ENCODE peak calls at places on chromosomes 2 and 18, in eight cellular contexts. O, I, W, F, A, S, Q and B are unnamed samples.

GRCh38 chr2:71713581-71714580 is 260.5 kb downstream of the DYSF start:
- DNase-seq in O (no peak), I (no peak), W (no peak), F (no peak), A (no peak), S (no peak), Q (no peak), B (no peak)

GRCh38 chr18:57728941-57729511 is 74.1 kb downstream of the ATP8B1 start:
- DNase-seq in O (peak), I (peak), W (peak), F (no peak), A (no peak), S (no peak), Q (no peak), B (peak)

GRCh38 chr2:64866797-64867196 is 122.4 kb upstream of the SLC1A4 start:
- DNase-seq in O (peak), I (no peak), W (peak), F (peak), A (peak), S (peak), Q (no peak), B (peak)

GRCh38 chr2:191051177-191051576 is 37.2 kb upstream of the STAT1 start:
- DNase-seq in O (no peak), I (no peak), W (no peak), F (no peak), A (no peak), S (no peak), Q (no peak), B (no peak)

GRCh38 chr2:212505583-212505982 is 33.0 kb downstream of the ERBB4 start:
- DNase-seq in O (no peak), I (no peak), W (no peak), F (no peak), A (no peak), S (no peak), Q (no peak), B (no peak)

GRCh38 chr2:70718736-70719135 is 49.3 kb downstream of the ADD2 start:
- DNase-seq in O (no peak), I (no peak), W (no peak), F (no peak), A (no peak), S (no peak), Q (no peak), B (no peak)

GRCh38 chr18:68791801-68792200 is 6.1 kb upstream of the CCDC102B start:
- DNase-seq in O (no peak), I (no peak), W (peak), F (peak), A (no peak), S (no peak), Q (no peak), B (no peak)

GRCh38 chr18:35131387-35132283 is 90.4 kb downstream of the MAPRE2 start:
- DNase-seq in O (peak), I (no peak), W (no peak), F (no peak), A (peak), S (peak), Q (no peak), B (no peak)

GRCh38 chr2:227871375-227871788 is at the start of gene DAW1:
- DNase-seq in O (peak), I (peak), W (no peak), F (peak), A (no peak), S (peak), Q (peak), B (no peak)

GRCh38 chr2:10914272-10914693 is 2.5 kb downstream of the KCNF1 start:
- DNase-seq in O (no peak), I (no peak), W (peak), F (no peak), A (peak), S (no peak), Q (no peak), B (no peak)

GRCh38 chr2:673615-674318 is 3.4 kb downstream of the TMEM18 start:
- DNase-seq in O (peak), I (no peak), W (no peak), F (no peak), A (no peak), S (peak), Q (no peak), B (no peak)